ENCODE peak calls at places on chromosomes 6 and 20, in six cellular contexts. G, L, V, Q, S and Z are unnamed samples.

GRCh38 chr20:48789185-48789668 is 38.6 kb downstream of the PREX1 start:
- DNase-seq in G (no peak), L (no peak), V (no peak), Q (no peak), S (no peak), Z (no peak)

GRCh38 chr20:19903168-19903676 is 113.9 kb upstream of the NAA20 start:
- DNase-seq in G (no peak), L (peak; percentile 38), V (no peak), Q (no peak), S (no peak), Z (peak; percentile 30)

GRCh38 chr20:24658920-24659660 is 189.7 kb downstream of the SYNDIG1 start:
- DNase-seq in G (no peak), L (no peak), V (no peak), Q (no peak), S (no peak), Z (no peak)

GRCh38 chr6:158552055-158552795 is 7.7 kb upstream of the TMEM181 start:
- DNase-seq in G (no peak), L (no peak), V (no peak), Q (no peak), S (no peak), Z (no peak)

GRCh38 chr6:163340201-163340887 is 74.2 kb upstream of the QKI start:
- DNase-seq in G (no peak), L (no peak), V (no peak), Q (no peak), S (no peak), Z (no peak)

GRCh38 chr6:6315660-6316059 is 4.8 kb downstream of the F13A1 start:
- DNase-seq in G (no peak), L (peak; percentile 50), V (no peak), Q (peak; percentile 52), S (peak; percentile 69), Z (peak; percentile 56)

GRCh38 chr6:167485186-167485978 is 160.5 kb downstream of the TTLL2 start:
- DNase-seq in G (no peak), L (no peak), V (no peak), Q (peak; percentile 39), S (no peak), Z (peak; percentile 23)

GRCh38 chr6:42451146-42451594 is 556 bp downstream of the TRERF1 start:
- DNase-seq in G (no peak), L (no peak), V (no peak), Q (no peak), S (peak; percentile 62), Z (no peak)

GRCh38 chr20:64232794-64233193 is 22.8 kb upstream of the PCMTD2 start:
- DNase-seq in G (no peak), L (peak; percentile 51), V (no peak), Q (no peak), S (no peak), Z (no peak)

GRCh38 chr20:41619360-41620115 is 1.4 kb upstream of the CHD6 start:
- DNase-seq in G (no peak), L (no peak), V (no peak), Q (peak; percentile 7), S (no peak), Z (no peak)

GRCh38 chr6:144150673-144151009 is 324 bp downstream of the STX11 start:
- DNase-seq in G (peak; percentile 24), L (peak; percentile 46), V (peak; percentile 24), Q (peak; percentile 16), S (peak; percentile 28), Z (peak; percentile 14)

GRCh38 chr6:22727709-22728108 is 158.3 kb downstream of the HDGFL1 start:
- DNase-seq in G (no peak), L (no peak), V (no peak), Q (no peak), S (no peak), Z (no peak)

GRCh38 chr20:48830826-48831318 is 3.1 kb upstream of the PREX1 start:
- DNase-seq in G (no peak), L (no peak), V (no peak), Q (no peak), S (no peak), Z (no peak)

GRCh38 chr6:46221221-46221793 is 50.5 kb upstream of the ENPP5 start:
- DNase-seq in G (no peak), L (no peak), V (peak; percentile 21), Q (peak; percentile 20), S (peak; percentile 62), Z (peak; percentile 47)

GRCh38 chr20:31256959-31257358 is 505 bp upstream of the DEFB115 start:
- DNase-seq in G (no peak), L (no peak), V (no peak), Q (no peak), S (no peak), Z (no peak)

GRCh38 chr20:50195524-50196120 is 5.0 kb downstream of the CEBPB start:
- DNase-seq in G (no peak), L (no peak), V (no peak), Q (no peak), S (no peak), Z (no peak)

GRCh38 chr6:41531591-41532582 is 14.3 kb upstream of the FOXP4 start:
- DNase-seq in G (peak; percentile 27), L (no peak), V (no peak), Q (no peak), S (no peak), Z (no peak)

GRCh38 chr6:111725446-111726112 is 119.9 kb upstream of the TRAF3IP2 start:
- DNase-seq in G (no peak), L (no peak), V (no peak), Q (no peak), S (no peak), Z (no peak)

GRCh38 chr6:125454351-125454750 is 152.6 kb upstream of the HDDC2 start:
- DNase-seq in G (no peak), L (no peak), V (no peak), Q (no peak), S (no peak), Z (no peak)

GRCh38 chr6:89047473-89047872 is 33.1 kb upstream of the PNRC1 start:
- DNase-seq in G (no peak), L (no peak), V (no peak), Q (no peak), S (no peak), Z (no peak)

GRCh38 chr6:105769987-105770386 is 316.1 kb upstream of the PRDM1 start:
- DNase-seq in G (no peak), L (no peak), V (peak; percentile 66), Q (no peak), S (peak; percentile 47), Z (peak; percentile 35)

GRCh38 chr20:24948939-24949679 is at the start of gene CST7:
- DNase-seq in G (peak; percentile 79), L (peak; percentile 34), V (peak; percentile 73), Q (no peak), S (no peak), Z (no peak)

GRCh38 chr6:139531148-139531547 is 156.7 kb upstream of the CITED2 start:
- DNase-seq in G (no peak), L (no peak), V (no peak), Q (no peak), S (no peak), Z (peak; percentile 24)

GRCh38 chr20:57031867-57032355 is 234.5 kb downstream of the BMP7 start:
- DNase-seq in G (no peak), L (no peak), V (no peak), Q (no peak), S (no peak), Z (no peak)

GRCh38 chr6:106226676-106227075 is 98.9 kb downstream of the ATG5 start:
- DNase-seq in G (no peak), L (no peak), V (no peak), Q (no peak), S (no peak), Z (no peak)

GRCh38 chr20:57785061-57785460 is 75.2 kb upstream of the PMEPA1 start:
- DNase-seq in G (no peak), L (no peak), V (no peak), Q (no peak), S (no peak), Z (no peak)

GRCh38 chr6:53811082-53811481 is 16.3 kb downstream of the LRRC1 start:
- DNase-seq in G (no peak), L (no peak), V (peak; percentile 57), Q (no peak), S (no peak), Z (peak; percentile 73)